ENCODE peak calls at places on chromosomes 1 and 21, in seven cellular contexts. T, V, O, X, K, F and U are unnamed samples.

GRCh38 chr1:211654838-211655787 is 20.3 kb downstream of the NEK2 start:
- DNase-seq in V (peak), O (peak), K (peak), F (peak), T (peak), X (peak), U (peak)

GRCh38 chr1:61659061-61659460 is 65.9 kb downstream of the TM2D1 start:
- DNase-seq in K (peak), V (no peak), T (no peak), X (no peak), O (no peak), F (no peak), U (no peak)

GRCh38 chr1:204322329-204322868 is 37.3 kb downstream of the PLEKHA6 start:
- DNase-seq in F (no peak), O (no peak), V (no peak), T (no peak), X (no peak), K (no peak), U (no peak)

GRCh38 chr1:112686835-112687234 is 12.4 kb downstream of the MOV10 start:
- DNase-seq in X (no peak), V (no peak), O (no peak), F (no peak), T (no peak), K (no peak), U (no peak)

GRCh38 chr1:8423134-8423701 is 105.3 kb downstream of the SLC45A1 start:
- DNase-seq in T (peak), V (peak), F (no peak), O (no peak), K (peak), X (no peak), U (peak)

GRCh38 chr1:55544826-55545225 is 329.7 kb upstream of the USP24 start:
- DNase-seq in V (no peak), F (no peak), K (no peak), T (no peak), X (no peak), O (no peak), U (no peak)

GRCh38 chr1:193448682-193449461 is 262.5 kb upstream of the B3GALT2 start:
- DNase-seq in X (no peak), K (peak), O (no peak), T (peak), V (no peak), F (no peak), U (no peak)

GRCh38 chr1:3162483-3162882 is 93.5 kb downstream of the PRDM16 start:
- DNase-seq in F (no peak), V (no peak), K (no peak), T (no peak), O (no peak), X (peak), U (no peak)

GRCh38 chr1:157154940-157155514 is 16.8 kb upstream of the ETV3 start:
- DNase-seq in O (peak), T (no peak), X (peak), F (peak), K (peak), V (no peak), U (peak)

GRCh38 chr1:109993885-109994284 is 9.3 kb downstream of the AHCYL1 start:
- DNase-seq in K (no peak), V (no peak), F (no peak), T (no peak), O (no peak), X (no peak), U (no peak)

GRCh38 chr1:192445243-192445642 is 128.5 kb downstream of the RGS21 start:
- DNase-seq in T (no peak), K (peak), F (peak), X (no peak), V (no peak), O (no peak), U (no peak)

GRCh38 chr1:235952950-235953615 is 86.4 kb upstream of the LYST start:
- DNase-seq in V (no peak), F (peak), O (no peak), X (no peak), K (no peak), T (no peak), U (no peak)

GRCh38 chr1:73065585-73065984 is 783.2 kb upstream of the NEGR1 start:
- DNase-seq in X (no peak), V (no peak), F (peak), T (no peak), O (no peak), K (peak), U (no peak)

GRCh38 chr21:33059319-33059894 is 10.5 kb upstream of the OLIG1 start:
- DNase-seq in T (no peak), O (peak), K (no peak), F (peak), X (no peak), V (no peak), U (no peak)

GRCh38 chr1:30680429-30680828 is 43.0 kb downstream of the MATN1 start:
- DNase-seq in T (no peak), V (no peak), F (no peak), X (no peak), O (no peak), K (no peak), U (no peak)

GRCh38 chr1:205988585-205988995 is 14.6 kb downstream of the RAB7B start:
- DNase-seq in X (no peak), T (no peak), F (no peak), O (no peak), K (no peak), V (no peak), U (no peak)

GRCh38 chr1:53376041-53376461 is 48.2 kb upstream of the LRP8 start:
- DNase-seq in F (no peak), V (no peak), X (no peak), T (no peak), O (no peak), K (no peak), U (no peak)

GRCh38 chr1:85584264-85584781 is 3.8 kb downstream of the CCN1 start:
- DNase-seq in X (peak), K (no peak), V (no peak), T (no peak), O (no peak), F (peak), U (peak)

GRCh38 chr1:26049531-26050254 is 3.8 kb upstream of the SLC30A2 start:
- DNase-seq in T (no peak), X (no peak), K (no peak), F (peak), O (no peak), V (no peak), U (peak)

GRCh38 chr1:52706941-52707926 is 9.1 kb upstream of the COA7 start:
- DNase-seq in T (no peak), X (no peak), K (no peak), V (no peak), F (no peak), O (no peak), U (peak)

GRCh38 chr21:17501107-17502006 is 11.5 kb upstream of the CXADR start:
- DNase-seq in K (peak), X (peak), V (no peak), O (no peak), T (no peak), F (peak), U (peak)

GRCh38 chr1:107791381-107791780 is 173.6 kb downstream of the VAV3 start:
- DNase-seq in F (no peak), K (no peak), X (no peak), O (no peak), T (no peak), V (no peak), U (no peak)

GRCh38 chr1:27496604-27497155 is 6.7 kb upstream of the WASF2 start:
- DNase-seq in O (no peak), F (peak), V (no peak), X (no peak), T (no peak), K (peak), U (no peak)

GRCh38 chr1:15526021-15526489 is 593 bp upstream of the DNAJC16 start:
- DNase-seq in V (no peak), X (no peak), T (no peak), K (peak), O (no peak), F (peak), U (no peak)

GRCh38 chr21:25421327-25422028 is 185.8 kb downstream of the MRPL39 start:
- DNase-seq in T (peak), V (peak), K (peak), F (peak), X (peak), O (peak), U (peak)